ENCODE peak calls at places on chromosomes 3 and 15, in four cellular contexts. F is tibial nerve, M is T1000, V is HFFc6. C is an unnamed sample.

GRCh38 chr3:61828158-61828874 is 266.9 kb downstream of the PTPRG start:
- DNase-seq in F (no peak), M (no peak), V (no peak), C (peak; percentile 59)

GRCh38 chr15:74628199-74628598 is 12.6 kb downstream of the CLK3 start:
- DNase-seq in F (no peak), M (no peak), V (no peak), C (no peak)

GRCh38 chr3:133295199-133295901 is 104.5 kb upstream of the BFSP2 start:
- DNase-seq in F (no peak), M (no peak), V (peak; percentile 40), C (no peak)

GRCh38 chr3:158057666-158058065 is 48.6 kb downstream of the SHOX2 start:
- DNase-seq in F (no peak), M (no peak), V (no peak), C (no peak)

GRCh38 chr3:57646723-57647122 is 46.2 kb downstream of the DENND6A start:
- DNase-seq in F (no peak), M (no peak), V (peak; percentile 47), C (peak; percentile 3)

GRCh38 chr15:96300808-96301207 is 29.7 kb upstream of the NR2F2 start:
- DNase-seq in F (no peak), M (no peak), V (no peak), C (no peak)

GRCh38 chr15:77853008-77853328 is 220.3 kb upstream of the LINGO1 start:
- DNase-seq in F (no peak), M (no peak), V (no peak), C (no peak)

GRCh38 chr15:74821790-74822158 is 4.7 kb upstream of the CPLX3 start:
- DNase-seq in F (no peak), M (no peak), V (no peak), C (no peak)

GRCh38 chr3:15339786-15340215 is 7.4 kb upstream of the SH3BP5 start:
- DNase-seq in F (no peak), M (no peak), V (peak; percentile 63), C (no peak)

GRCh38 chr3:194867270-194867983 is 181.7 kb downstream of the FAM43A start:
- DNase-seq in F (no peak), M (no peak), V (no peak), C (no peak)

GRCh38 chr15:73822998-73823397 is 50.4 kb upstream of the TBC1D21 start:
- DNase-seq in F (no peak), M (no peak), V (no peak), C (no peak)

GRCh38 chr3:66427352-66427751 is 73.5 kb downstream of the LRIG1 start:
- DNase-seq in F (no peak), M (no peak), V (no peak), C (no peak)

GRCh38 chr15:88028024-88028423 is 228.5 kb downstream of the NTRK3 start:
- DNase-seq in F (no peak), M (no peak), V (no peak), C (no peak)

GRCh38 chr3:38585791-38586420 is 63.6 kb downstream of the SCN5A start:
- DNase-seq in F (no peak), M (no peak), V (no peak), C (no peak)

GRCh38 chr3:21274000-21274671 is 476.9 kb downstream of the ZNF385D start:
- DNase-seq in F (no peak), M (no peak), V (no peak), C (no peak)

GRCh38 chr3:57892423-57892822 is 115.8 kb upstream of the FLNB start:
- DNase-seq in F (no peak), M (no peak), V (peak; percentile 1), C (no peak)

GRCh38 chr3:33186524-33187367 is 31.9 kb downstream of the SUSD5 start:
- DNase-seq in F (no peak), M (no peak), V (peak; percentile 7), C (no peak)

GRCh38 chr15:90891346-90891949 is 7.1 kb downstream of the FES start:
- DNase-seq in F (no peak), M (no peak), V (no peak), C (no peak)

GRCh38 chr3:173584093-173584833 is 186.7 kb downstream of the NLGN1 start:
- DNase-seq in F (no peak), M (no peak), V (peak; percentile 56), C (peak; percentile 54)

GRCh38 chr3:30354972-30355371 is 251.4 kb upstream of the TGFBR2 start:
- DNase-seq in F (no peak), M (no peak), V (no peak), C (no peak)

GRCh38 chr15:35013370-35013769 is 25.3 kb upstream of the ZNF770 start:
- DNase-seq in F (no peak), M (no peak), V (no peak), C (no peak)

GRCh38 chr3:75294124-75294523 is 370.0 kb upstream of the FRG2C start:
- DNase-seq in F (no peak), M (peak; percentile 22), V (peak; percentile 36), C (peak; percentile 2)

GRCh38 chr15:92772626-92773244 is 117.2 kb upstream of the FAM174B start:
- DNase-seq in F (no peak), M (no peak), V (no peak), C (no peak)

GRCh38 chr3:11140054-11140712 is 14.1 kb upstream of the HRH1 start:
- DNase-seq in F (peak; percentile 49), M (no peak), V (no peak), C (no peak)

GRCh38 chr15:58248504-58248842 is 110.3 kb downstream of the AQP9 start:
- DNase-seq in F (peak; percentile 43), M (no peak), V (no peak), C (no peak)

GRCh38 chr15:74604983-74605809 is 10.4 kb upstream of the CLK3 start:
- DNase-seq in F (no peak), M (no peak), V (no peak), C (no peak)

GRCh38 chr3:2802429-2802828 is 307.7 kb downstream of the IL5RA start:
- DNase-seq in F (no peak), M (no peak), V (no peak), C (no peak)

GRCh38 chr3:106206165-106206564 is 337.4 kb upstream of the CBLB start:
- DNase-seq in F (no peak), M (no peak), V (no peak), C (no peak)

GRCh38 chr15:76678766-76679165 is 226.4 kb downstream of the SCAPER start:
- DNase-seq in F (no peak), M (no peak), V (peak; percentile 6), C (no peak)

GRCh38 chr15:68112711-68113110 is 58.6 kb downstream of the PIAS1 start:
- DNase-seq in F (no peak), M (no peak), V (no peak), C (no peak)

GRCh38 chr15:77606142-77607034 is 26.3 kb downstream of the LINGO1 start:
- DNase-seq in F (no peak), M (no peak), V (no peak), C (no peak)

GRCh38 chr3:635393-635792 is 438.8 kb downstream of the CHL1 start:
- DNase-seq in F (no peak), M (no peak), V (no peak), C (no peak)

GRCh38 chr15:101192081-101192480 is 59.8 kb downstream of the CHSY1 start:
- DNase-seq in F (no peak), M (no peak), V (no peak), C (no peak)

GRCh38 chr15:48191574-48192225 is at the start of gene CTXN2:
- DNase-seq in F (no peak), M (no peak), V (no peak), C (no peak)

GRCh38 chr3:14434541-14435151 is 32.2 kb downstream of the SLC6A6 start:
- DNase-seq in F (no peak), M (no peak), V (no peak), C (no peak)

GRCh38 chr15:76196286-76196948 is 114.9 kb downstream of the ETFA start:
- DNase-seq in F (no peak), M (peak; percentile 59), V (peak; percentile 87), C (no peak)

GRCh38 chr15:87215100-87215499 is 1041.4 kb downstream of the NTRK3 start:
- DNase-seq in F (no peak), M (no peak), V (no peak), C (no peak)

GRCh38 chr3:45552773-45553371 is 41.7 kb upstream of the LIMD1 start:
- DNase-seq in F (no peak), M (no peak), V (no peak), C (no peak)

GRCh38 chr3:48208088-48208487 is 15.2 kb upstream of the CAMP start:
- DNase-seq in F (no peak), M (no peak), V (no peak), C (no peak)

C was measured in trophoblast cell.